ENCODE peak calls at places on chromosomes 2 and 18, in seven cellular contexts. One of them, this sample, is unnamed. For H3K4me1, the result is how much of the 10 kb centered on the place peaks cover.

GRCh38 chr2:51722311-51722710 is 690.4 kb upstream of the NRXN1 start:
- DNase-seq in Karpas-422: no peak
- DNase-seq in GM23248: peak
- DNase-seq in fibroblast of lung: peak
- DNase-seq in colonic mucosa: no peak
- DNase-seq in DND-41: no peak
- DNase-seq in A549: no peak
- DNase-seq in this sample: no peak

GRCh38 chr2:104768694-104769093 is 85.2 kb upstream of the POU3F3 start:
- DNase-seq in fibroblast of lung: no peak
- DNase-seq in colonic mucosa: no peak
- DNase-seq in GM23248: peak
- DNase-seq in Karpas-422: no peak
- DNase-seq in A549: no peak
- DNase-seq in DND-41: no peak
- DNase-seq in this sample: no peak

GRCh38 chr2:129923265-129924141 is 56.0 kb upstream of the RAB6C start:
- DNase-seq in Karpas-422: peak
- DNase-seq in DND-41: peak
- DNase-seq in GM23248: peak
- DNase-seq in colonic mucosa: no peak
- DNase-seq in A549: no peak
- DNase-seq in fibroblast of lung: peak
- DNase-seq in this sample: peak

GRCh38 chr2:102736607-102737409 is 25.0 kb upstream of the TMEM182 start:
- DNase-seq in fibroblast of lung: peak
- DNase-seq in Karpas-422: peak
- DNase-seq in colonic mucosa: peak
- DNase-seq in DND-41: peak
- DNase-seq in A549: peak
- DNase-seq in GM23248: peak
- DNase-seq in this sample: peak

GRCh38 chr2:128373346-128374000 is 54.8 kb upstream of the HS6ST1 start:
- DNase-seq in GM23248: no peak
- DNase-seq in fibroblast of lung: no peak
- DNase-seq in colonic mucosa: no peak
- DNase-seq in DND-41: no peak
- DNase-seq in A549: no peak
- DNase-seq in Karpas-422: no peak
- DNase-seq in this sample: no peak

GRCh38 chr18:63869851-63870250 is 17.7 kb upstream of the SERPINB2 start:
- DNase-seq in fibroblast of lung: no peak
- DNase-seq in colonic mucosa: no peak
- DNase-seq in Karpas-422: no peak
- DNase-seq in DND-41: no peak
- DNase-seq in A549: no peak
- DNase-seq in GM23248: peak
- DNase-seq in this sample: no peak

GRCh38 chr2:96396095-96396494 is 60.5 kb downstream of the NCAPH start:
- DNase-seq in GM23248: no peak
- DNase-seq in DND-41: no peak
- DNase-seq in A549: no peak
- DNase-seq in Karpas-422: no peak
- DNase-seq in colonic mucosa: no peak
- DNase-seq in fibroblast of lung: no peak
- DNase-seq in this sample: no peak

GRCh38 chr2:160165996-160166395 is 34.1 kb downstream of the ITGB6 start:
- DNase-seq in fibroblast of lung: no peak
- DNase-seq in colonic mucosa: no peak
- DNase-seq in Karpas-422: no peak
- DNase-seq in GM23248: no peak
- DNase-seq in A549: no peak
- DNase-seq in DND-41: no peak
- DNase-seq in this sample: peak

GRCh38 chr2:231110551-231110950 is 14.3 kb downstream of the HTR2B start:
- DNase-seq in DND-41: no peak
- DNase-seq in colonic mucosa: no peak
- DNase-seq in fibroblast of lung: peak
- DNase-seq in GM23248: peak
- DNase-seq in Karpas-422: no peak
- DNase-seq in A549: no peak
- DNase-seq in this sample: no peak

GRCh38 chr2:78132391-78133370 is 610.5 kb upstream of the LRRTM4 start:
- DNase-seq in DND-41: no peak
- DNase-seq in A549: no peak
- DNase-seq in fibroblast of lung: no peak
- DNase-seq in colonic mucosa: no peak
- DNase-seq in GM23248: no peak
- DNase-seq in Karpas-422: no peak
- DNase-seq in this sample: no peak

GRCh38 chr2:47904903-47905453 is 1.3 kb downstream of the FBXO11 start:
- DNase-seq in colonic mucosa: peak
- DNase-seq in GM23248: no peak
- DNase-seq in A549: peak
- DNase-seq in Karpas-422: peak
- DNase-seq in fibroblast of lung: no peak
- DNase-seq in DND-41: peak
- DNase-seq in this sample: peak
- H3K4me3 ChIP-seq in colonic mucosa: peak
- H3K4me3 ChIP-seq in GM23248: peak
- H3K4me3 ChIP-seq in A549: peak
- H3K4me3 ChIP-seq in Karpas-422: peak
- H3K4me3 ChIP-seq in fibroblast of lung: peak
- H3K4me3 ChIP-seq in DND-41: peak
- H3K4me3 ChIP-seq in this sample: peak

GRCh38 chr2:197304556-197305011 is 6.0 kb downstream of the ANKRD44 start:
- DNase-seq in fibroblast of lung: no peak
- DNase-seq in colonic mucosa: no peak
- DNase-seq in GM23248: no peak
- DNase-seq in A549: no peak
- DNase-seq in DND-41: no peak
- DNase-seq in Karpas-422: no peak
- DNase-seq in this sample: no peak
- H3K4me1 ChIP-seq in fibroblast of lung: under half
- H3K4me1 ChIP-seq in colonic mucosa: under half
- H3K4me1 ChIP-seq in GM23248: under half
- H3K4me1 ChIP-seq in A549: under half
- H3K4me1 ChIP-seq in DND-41: under half
- H3K4me1 ChIP-seq in Karpas-422: half or more
- H3K4me1 ChIP-seq in this sample: under half

GRCh38 chr2:201414099-201415023 is 36.9 kb downstream of the TRAK2 start:
- DNase-seq in A549: no peak
- DNase-seq in fibroblast of lung: peak
- DNase-seq in colonic mucosa: no peak
- DNase-seq in GM23248: peak
- DNase-seq in Karpas-422: no peak
- DNase-seq in DND-41: no peak
- DNase-seq in this sample: no peak
- H3K27ac ChIP-seq in A549: no peak
- H3K27ac ChIP-seq in fibroblast of lung: no peak
- H3K27ac ChIP-seq in colonic mucosa: no peak
- H3K27ac ChIP-seq in GM23248: no peak
- H3K27ac ChIP-seq in Karpas-422: no peak
- H3K27ac ChIP-seq in DND-41: no peak
- H3K27ac ChIP-seq in this sample: no peak

GRCh38 chr2:24831216-24831615 is 38.0 kb downstream of the CENPO start:
- DNase-seq in DND-41: no peak
- DNase-seq in fibroblast of lung: no peak
- DNase-seq in Karpas-422: no peak
- DNase-seq in A549: no peak
- DNase-seq in colonic mucosa: no peak
- DNase-seq in GM23248: no peak
- DNase-seq in this sample: no peak

GRCh38 chr2:24828641-24829040 is 35.4 kb downstream of the CENPO start:
- DNase-seq in DND-41: no peak
- DNase-seq in colonic mucosa: no peak
- DNase-seq in Karpas-422: no peak
- DNase-seq in fibroblast of lung: no peak
- DNase-seq in GM23248: no peak
- DNase-seq in A549: no peak
- DNase-seq in this sample: no peak

GRCh38 chr2:24831736-24832421 is 38.7 kb downstream of the CENPO start:
- DNase-seq in A549: no peak
- DNase-seq in DND-41: no peak
- DNase-seq in Karpas-422: no peak
- DNase-seq in GM23248: no peak
- DNase-seq in colonic mucosa: no peak
- DNase-seq in fibroblast of lung: no peak
- DNase-seq in this sample: peak

GRCh38 chr2:24830786-24831185 is 37.6 kb downstream of the CENPO start:
- DNase-seq in DND-41: no peak
- DNase-seq in Karpas-422: no peak
- DNase-seq in GM23248: no peak
- DNase-seq in A549: no peak
- DNase-seq in fibroblast of lung: no peak
- DNase-seq in colonic mucosa: no peak
- DNase-seq in this sample: no peak

DNA sequence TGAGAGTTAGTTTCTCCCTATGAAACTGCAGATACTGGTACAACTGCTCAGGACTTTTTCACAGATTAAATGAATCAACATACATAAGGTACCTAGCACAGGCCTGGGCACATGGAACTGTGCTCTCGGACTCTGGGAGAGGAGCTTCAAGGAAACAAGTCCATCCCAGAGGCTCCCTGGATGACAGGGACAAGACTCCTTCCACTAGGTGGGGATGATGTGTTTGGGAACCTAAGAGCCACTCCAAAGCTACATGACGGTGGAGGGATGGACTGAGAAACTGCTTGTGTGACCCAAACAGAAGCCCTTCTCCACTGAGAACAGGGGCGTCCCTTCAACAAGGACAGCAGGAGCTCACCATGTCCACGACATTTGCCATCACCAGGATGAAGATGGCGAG is 37.1 kb downstream of the CENPO start:
- DNase-seq in DND-41: no peak
- DNase-seq in GM23248: peak
- DNase-seq in Karpas-422: no peak
- DNase-seq in colonic mucosa: no peak
- DNase-seq in A549: no peak
- DNase-seq in fibroblast of lung: peak
- DNase-seq in this sample: peak
- H3K4me3 ChIP-seq in DND-41: no peak
- H3K4me3 ChIP-seq in GM23248: no peak
- H3K4me3 ChIP-seq in Karpas-422: no peak
- H3K4me3 ChIP-seq in colonic mucosa: no peak
- H3K4me3 ChIP-seq in A549: no peak
- H3K4me3 ChIP-seq in fibroblast of lung: no peak
- H3K4me3 ChIP-seq in this sample: no peak